ENCODE peak calls at places on chromosomes 1 and 21, in four cellular contexts. M is ureter, A is amygdala, X is mucosa of gallbladder. W is an unnamed sample.

GRCh38 chr1:91804546-91805023 is 81.4 kb downstream of the TGFBR3 start:
- DNase-seq in X (no peak), M (no peak), A (no peak), W (no peak)

GRCh38 chr1:40980453-40981121 is 1.1 kb downstream of the CTPS1 start:
- DNase-seq in M (peak; percentile 51), A (peak; percentile 21), X (no peak), W (no peak)

GRCh38 chr1:228358039-228358763 is 48.4 kb downstream of the TRIM11 start:
- DNase-seq in M (no peak), X (no peak), A (no peak), W (no peak)

GRCh38 chr1:21200767-21201166 is 24.1 kb upstream of the EIF4G3 start:
- DNase-seq in X (no peak), M (no peak), A (no peak), W (no peak)

GRCh38 chr1:21451212-21451611 is 11.3 kb downstream of the NBPF3 start:
- DNase-seq in X (no peak), A (no peak), M (no peak), W (no peak)

GRCh38 chr1:190011585-190011984 is 466.1 kb downstream of the BRINP3 start:
- DNase-seq in A (no peak), M (no peak), X (no peak), W (no peak)

GRCh38 chr1:70220015-70220414 is 1.2 kb upstream of the SRSF11 start:
- DNase-seq in M (no peak), A (no peak), X (no peak), W (no peak)

GRCh38 chr1:28259935-28260802 is 851 bp downstream of the SESN2 start:
- DNase-seq in A (peak; percentile 54), X (peak; percentile 66), M (peak; percentile 82), W (peak; percentile 68)

GRCh38 chr21:28827422-28827821 is 165.3 kb downstream of the LTN1 start:
- DNase-seq in M (no peak), A (no peak), X (no peak), W (no peak)

GRCh38 chr1:206769331-206769731 is 1.2 kb upstream of the IL19 start:
- DNase-seq in A (no peak), M (no peak), X (no peak), W (no peak)

W was measured in lung.